ENCODE peak calls at places on chromosomes 13 and 19, in six cellular contexts. Y is H1, Q is trophoblast cell, H is mesendoderm, O is mesenchymal stem cell, M is IMR-90. K is an unnamed sample.

GRCh38 chr13:50809133-50810090 is 34.1 kb downstream of the DLEU7 start:
- DNase-seq in Y (no peak), M (no peak), H (no peak), Q (no peak), O (peak; percentile 26), K (no peak)

GRCh38 chr13:79781829-79782540 is 301.0 kb downstream of the NDFIP2 start:
- DNase-seq in Y (no peak), H (no peak), Q (peak; percentile 73), O (peak; percentile 52), M (peak; percentile 55), K (no peak)

GRCh38 chr19:33778089-33778791 is 18.4 kb upstream of the KCTD15 start:
- DNase-seq in Y (no peak), O (peak; percentile 65), M (peak; percentile 61), Q (peak; percentile 91), H (peak; percentile 65), K (peak; percentile 82)

GRCh38 chr19:35166100-35167063 is 11.8 kb downstream of the FXYD5 start:
- DNase-seq in Y (no peak), O (no peak), Q (no peak), H (no peak), M (no peak), K (no peak)

GRCh38 chr19:28168557-28168956 is 1044.4 kb downstream of the UQCRFS1 start:
- DNase-seq in Y (peak; percentile 36), M (no peak), H (peak; percentile 98), O (no peak), Q (no peak), K (peak; percentile 21)

GRCh38 chr19:43731854-43732253 is 16.0 kb downstream of the IRGC start:
- DNase-seq in H (no peak), Y (no peak), M (peak; percentile 11), O (no peak), Q (no peak), K (no peak)

GRCh38 chr19:40467007-40467565 is 285 bp downstream of the SPTBN4 start:
- DNase-seq in Q (peak; percentile 21), M (no peak), Y (no peak), H (no peak), O (no peak), K (no peak)

GRCh38 chr19:44879309-44880065 is 11.6 kb upstream of the TOMM40 start:
- DNase-seq in H (no peak), Y (no peak), M (no peak), O (no peak), Q (no peak), K (no peak)

DNA sequence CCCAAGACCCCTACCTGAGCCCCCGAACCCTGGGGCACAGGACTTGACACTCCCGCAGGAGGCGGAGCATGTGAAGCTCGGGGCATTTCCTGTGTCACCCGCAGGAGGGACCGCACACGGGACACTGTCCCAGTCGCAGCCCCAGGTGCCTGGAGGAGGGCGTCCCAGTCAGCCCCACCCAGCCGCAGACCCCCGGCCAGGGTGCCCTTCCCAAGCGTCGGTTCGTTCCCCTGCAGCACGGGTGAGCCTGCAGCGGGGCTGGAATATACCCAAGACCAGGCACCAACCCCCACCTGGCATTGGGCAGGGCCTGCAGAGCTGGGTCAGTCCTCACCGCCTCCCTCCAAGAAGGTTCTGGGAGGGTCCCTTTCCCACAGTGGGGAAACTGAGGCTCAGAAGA is 21.6 kb downstream of the TCF3 start:
- DNase-seq in M (no peak), H (no peak), O (no peak), Y (no peak), Q (no peak), K (no peak)
- H3K18ac ChIP-seq in M (no peak overlapping the region), H (no peak overlapping the region), O (no peak overlapping the region), Y (no peak overlapping the region), Q (peak overlapping the region; percentile 22), K (no peak overlapping the region)

GRCh38 chr13:20230913-20231838 is 943 bp downstream of the GJB6 start:
- DNase-seq in Y (no peak), M (no peak), O (no peak), Q (peak; percentile 8), H (peak; percentile 17), K (no peak)
- H3K4me3 ChIP-seq in Y (peak overlapping the region; percentile 61), M (no peak overlapping the region), O (no peak overlapping the region), Q (no peak overlapping the region), H (no peak overlapping the region), K (peak overlapping the region; percentile 3)

GRCh38 chr19:49932041-49932451 is 2.7 kb upstream of the NUP62 start:
- DNase-seq in Y (no peak), M (no peak), Q (peak; percentile 32), H (no peak), O (no peak), K (no peak)

GRCh38 chr19:49929121-49929610 is at the start of the genes ATF5 and NUP62:
- DNase-seq in Y (peak; percentile 70), O (peak; percentile 87), M (peak; percentile 75), H (peak; percentile 92), Q (peak; percentile 68), K (peak; percentile 92)

GRCh38 chr19:49931293-49932040 is 2.2 kb upstream of the NUP62 start:
- DNase-seq in M (no peak), Y (no peak), O (no peak), Q (no peak), H (no peak), K (no peak)

GRCh38 chr19:49929611-49930482 is 543 bp upstream of the NUP62 start:
- DNase-seq in O (peak; percentile 97), Y (peak; percentile 97), M (peak; percentile 97), Q (peak; percentile 92), H (peak; percentile 98), K (peak; percentile 97)

DNA sequence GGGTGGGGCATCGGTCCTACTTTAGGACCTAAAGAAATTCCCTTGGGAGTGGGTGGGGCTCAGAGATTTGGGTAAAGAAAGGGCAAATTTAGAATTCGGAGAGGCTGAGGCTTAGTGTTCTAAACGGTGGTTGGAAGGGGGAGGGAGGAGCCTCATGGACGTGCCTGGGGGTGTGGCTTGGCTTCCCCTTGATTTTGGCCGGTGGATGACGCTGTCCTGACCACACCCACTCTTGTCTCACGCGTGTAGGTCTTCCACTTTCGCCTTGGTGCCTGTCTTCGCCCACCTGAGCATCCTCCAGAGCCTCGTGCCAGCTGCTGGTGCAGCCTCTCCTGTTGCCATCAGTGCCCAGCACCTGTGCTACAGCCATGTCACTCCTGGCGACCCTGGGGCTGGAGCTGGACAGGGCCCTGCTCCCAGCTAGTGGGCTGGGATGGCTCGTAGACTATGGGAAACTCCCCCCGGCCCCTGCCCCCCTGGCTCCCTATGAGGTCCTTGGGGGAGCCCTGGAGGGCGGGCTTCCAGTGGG is 1.2 kb upstream of the NUP62 start:
- DNase-seq in M (no peak), O (peak; percentile 12), H (peak; percentile 40), Y (no peak), Q (peak; percentile 19), K (no peak)
- H3K18ac ChIP-seq in M (no peak overlapping the region), O (peak overlapping the region; percentile 52), H (no peak overlapping the region), Y (no peak overlapping the region), Q (no peak overlapping the region), K (peak overlapping the region; percentile 95)

GRCh38 chr19:17842663-17843313 is 5.0 kb downstream of the JAK3 start:
- DNase-seq in M (no peak), Y (no peak), Q (no peak), H (no peak), O (no peak), K (no peak)
- H3K4me3 ChIP-seq in M (peak overlapping the region; percentile 35), Y (peak overlapping the region; percentile 64), Q (no peak overlapping the region), H (peak overlapping the region; percentile 6), O (peak overlapping the region; percentile 63), K (peak overlapping the region; percentile 39)

DNA sequence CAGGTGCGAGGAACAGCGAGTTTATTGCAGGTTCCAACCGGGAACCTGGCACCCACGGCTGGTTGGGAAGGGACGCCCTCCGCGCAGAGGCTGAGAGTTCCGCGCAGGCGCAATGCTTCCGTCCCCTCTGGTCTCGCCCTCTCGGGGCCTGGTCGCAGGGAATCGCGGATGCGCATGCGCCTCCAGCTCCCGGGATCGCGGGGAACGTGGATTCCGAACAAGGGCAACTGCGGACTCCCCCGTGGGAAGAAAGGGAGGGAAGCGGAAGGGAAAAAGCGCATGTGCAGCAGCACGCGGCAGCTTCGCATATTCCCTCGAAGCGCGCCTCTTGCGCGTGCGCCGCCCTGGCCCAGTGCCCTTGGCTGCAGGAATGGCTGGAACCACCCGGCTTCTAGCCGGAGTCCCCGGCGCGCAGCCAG is 1.1 kb downstream of the TSSK6 start:
- DNase-seq in M (no peak), H (no peak), Q (peak; percentile 69), O (no peak), Y (no peak), K (no peak)
- H3K18ac ChIP-seq in M (no peak overlapping the region), H (no peak overlapping the region), Q (no peak overlapping the region), O (no peak overlapping the region), Y (no peak overlapping the region), K (no peak overlapping the region)

GRCh38 chr13:33744589-33745369 is 73.2 kb upstream of the RFC3 start:
- DNase-seq in H (no peak), Y (no peak), O (no peak), M (no peak), Q (peak; percentile 59), K (no peak)

GRCh38 chr13:33742321-33742720 is 75.6 kb upstream of the RFC3 start:
- DNase-seq in H (no peak), Y (no peak), M (no peak), Q (no peak), O (no peak), K (no peak)

GRCh38 chr13:33746867-33747266 is 71.1 kb upstream of the RFC3 start:
- DNase-seq in O (no peak), Q (no peak), Y (no peak), H (no peak), M (no peak), K (no peak)

GRCh38 chr13:33743438-33744368 is 74.2 kb upstream of the RFC3 start:
- DNase-seq in Q (peak; percentile 52), H (peak; percentile 60), M (no peak), O (no peak), Y (no peak), K (no peak)

GRCh38 chr13:33745370-33746324 is 72.3 kb upstream of the RFC3 start:
- DNase-seq in H (no peak), M (no peak), O (no peak), Y (no peak), Q (no peak), K (no peak)
- H3K4me3 ChIP-seq in H (no peak overlapping the region), M (no peak overlapping the region), O (no peak overlapping the region), Y (no peak overlapping the region), Q (no peak overlapping the region), K (no peak overlapping the region)

GRCh38 chr19:7636691-7637373 is at the start of gene STXBP2:
- DNase-seq in O (peak; percentile 39), H (peak; percentile 89), Y (peak; percentile 64), M (no peak), Q (peak; percentile 91), K (peak; percentile 46)
- H3K18ac ChIP-seq in O (no peak within 1 kb of the TSS), H (peak within 1 kb of the TSS; percentile 51), Y (no peak within 1 kb of the TSS), M (no peak within 1 kb of the TSS), Q (peak within 1 kb of the TSS; percentile 40), K (peak within 1 kb of the TSS; percentile 97)

GRCh38 chr19:10963865-10964264 is 3.0 kb downstream of the SMARCA4 start:
- DNase-seq in O (no peak), Y (no peak), M (no peak), H (no peak), Q (no peak), K (no peak)

GRCh38 chr19:10961073-10961762 is 388 bp downstream of the SMARCA4 start:
- DNase-seq in O (no peak), Q (peak; percentile 31), M (no peak), Y (no peak), H (peak; percentile 52), K (peak; percentile 53)

GRCh38 chr19:10960314-10961072 is at the start of gene SMARCA4:
- DNase-seq in M (peak; percentile 96), H (peak; percentile 98), O (peak; percentile 94), Q (peak; percentile 100), Y (peak; percentile 88), K (peak; percentile 97)

GRCh38 chr19:10962863-10963262 is 2.0 kb downstream of the SMARCA4 start:
- DNase-seq in M (no peak), H (no peak), Y (no peak), O (no peak), Q (no peak), K (no peak)

GRCh38 chr19:10961763-10962536 is 1.1 kb downstream of the SMARCA4 start:
- DNase-seq in O (peak; percentile 43), Y (no peak), H (peak; percentile 37), M (peak; percentile 12), Q (peak; percentile 39), K (peak; percentile 35)
- H3K4me3 ChIP-seq in O (peak overlapping the region; percentile 99), Y (peak overlapping the region; percentile 100), H (peak overlapping the region; percentile 99), M (peak overlapping the region; percentile 85), Q (peak overlapping the region; percentile 91), K (peak overlapping the region; percentile 96)

K was measured in neuronal stem cell.